ENCODE peak calls at places on chromosomes 13 and 19, in five cellular contexts. One of them, this sample, is unnamed.

GRCh38 chr19:5914946-5915781 is 1.1 kb downstream of the CAPS start:
- DNase-seq in neuronal stem cell: no peak
- DNase-seq in mesenchymal stem cell: no peak
- DNase-seq in IMR-90: no peak
- DNase-seq in mesendoderm: no peak
- DNase-seq in this sample: no peak

GRCh38 chr13:47085346-47085745 is 188.5 kb upstream of the HTR2A start:
- DNase-seq in neuronal stem cell: no peak
- DNase-seq in mesenchymal stem cell: no peak
- DNase-seq in IMR-90: peak; percentile 44
- DNase-seq in mesendoderm: no peak
- DNase-seq in this sample: no peak

GRCh38 chr19:46786236-46787039 is 2.0 kb downstream of the SLC1A5 start:
- DNase-seq in neuronal stem cell: peak; percentile 33
- DNase-seq in mesenchymal stem cell: peak; percentile 95
- DNase-seq in IMR-90: peak; percentile 83
- DNase-seq in mesendoderm: peak; percentile 89
- DNase-seq in this sample: no peak

GRCh38 chr13:71677114-71677513 is 189.9 kb downstream of the DACH1 start:
- DNase-seq in neuronal stem cell: no peak
- DNase-seq in mesenchymal stem cell: no peak
- DNase-seq in IMR-90: no peak
- DNase-seq in mesendoderm: no peak
- DNase-seq in this sample: no peak

GRCh38 chr13:97000295-97000925 is 6.1 kb upstream of the OXGR1 start:
- DNase-seq in neuronal stem cell: no peak
- DNase-seq in mesenchymal stem cell: peak; percentile 15
- DNase-seq in IMR-90: peak; percentile 19
- DNase-seq in mesendoderm: no peak
- DNase-seq in this sample: no peak

GRCh38 chr13:47426126-47426849 is 529.4 kb upstream of the HTR2A start:
- DNase-seq in neuronal stem cell: no peak
- DNase-seq in mesenchymal stem cell: peak; percentile 67
- DNase-seq in IMR-90: peak; percentile 86
- DNase-seq in mesendoderm: no peak
- DNase-seq in this sample: no peak

GRCh38 chr13:110542311-110542796 is 19.2 kb downstream of the RAB20 start:
- DNase-seq in neuronal stem cell: no peak
- DNase-seq in mesenchymal stem cell: no peak
- DNase-seq in IMR-90: no peak
- DNase-seq in mesendoderm: no peak
- DNase-seq in this sample: no peak

GRCh38 chr13:57716295-57716694 is 84.8 kb downstream of the PCDH17 start:
- DNase-seq in neuronal stem cell: no peak
- DNase-seq in mesenchymal stem cell: no peak
- DNase-seq in IMR-90: no peak
- DNase-seq in mesendoderm: peak; percentile 65
- DNase-seq in this sample: peak; percentile 49

GRCh38 chr13:108987488-108987887 is 358.1 kb downstream of the MYO16 start:
- DNase-seq in neuronal stem cell: no peak
- DNase-seq in mesenchymal stem cell: peak; percentile 73
- DNase-seq in IMR-90: peak; percentile 62
- DNase-seq in mesendoderm: no peak
- DNase-seq in this sample: no peak

GRCh38 chr13:21014666-21015170 is 46.7 kb downstream of the LATS2 start:
- DNase-seq in neuronal stem cell: no peak
- DNase-seq in mesenchymal stem cell: peak; percentile 87
- DNase-seq in IMR-90: peak; percentile 91
- DNase-seq in mesendoderm: no peak
- DNase-seq in this sample: no peak

GRCh38 chr13:23541221-23541620 is 29.0 kb upstream of the TNFRSF19 start:
- DNase-seq in neuronal stem cell: no peak
- DNase-seq in mesenchymal stem cell: peak; percentile 30
- DNase-seq in IMR-90: peak; percentile 61
- DNase-seq in mesendoderm: no peak
- DNase-seq in this sample: no peak

GRCh38 chr19:40193587-40193849 is 2.3 kb downstream of the MAP3K10 start:
- DNase-seq in neuronal stem cell: no peak
- DNase-seq in mesenchymal stem cell: no peak
- DNase-seq in IMR-90: peak; percentile 29
- DNase-seq in mesendoderm: no peak
- DNase-seq in this sample: no peak

GRCh38 chr13:91632071-91632470 is 233.7 kb downstream of the GPC5 start:
- DNase-seq in neuronal stem cell: no peak
- DNase-seq in mesenchymal stem cell: no peak
- DNase-seq in IMR-90: peak; percentile 12
- DNase-seq in mesendoderm: no peak
- DNase-seq in this sample: no peak

GRCh38 chr13:76993021-76993420 is 1.1 kb downstream of the CLN5 start:
- DNase-seq in neuronal stem cell: no peak
- DNase-seq in mesenchymal stem cell: peak; percentile 56
- DNase-seq in IMR-90: peak; percentile 28
- DNase-seq in mesendoderm: no peak
- DNase-seq in this sample: no peak

GRCh38 chr13:76992548-76993001 is 694 bp downstream of the CLN5 start:
- DNase-seq in neuronal stem cell: peak; percentile 5
- DNase-seq in mesenchymal stem cell: peak; percentile 75
- DNase-seq in IMR-90: peak; percentile 23
- DNase-seq in mesendoderm: peak; percentile 46
- DNase-seq in this sample: no peak

GRCh38 chr13:76993473-76993872 is 1.6 kb downstream of the CLN5 start:
- DNase-seq in neuronal stem cell: no peak
- DNase-seq in mesenchymal stem cell: no peak
- DNase-seq in IMR-90: no peak
- DNase-seq in mesendoderm: no peak
- DNase-seq in this sample: no peak

GRCh38 chr13:76991796-76992547 is at the start of gene CLN5:
- DNase-seq in neuronal stem cell: peak; percentile 82
- DNase-seq in mesenchymal stem cell: peak; percentile 93
- DNase-seq in IMR-90: peak; percentile 90
- DNase-seq in mesendoderm: peak; percentile 95
- DNase-seq in this sample: peak; percentile 95

DNA sequence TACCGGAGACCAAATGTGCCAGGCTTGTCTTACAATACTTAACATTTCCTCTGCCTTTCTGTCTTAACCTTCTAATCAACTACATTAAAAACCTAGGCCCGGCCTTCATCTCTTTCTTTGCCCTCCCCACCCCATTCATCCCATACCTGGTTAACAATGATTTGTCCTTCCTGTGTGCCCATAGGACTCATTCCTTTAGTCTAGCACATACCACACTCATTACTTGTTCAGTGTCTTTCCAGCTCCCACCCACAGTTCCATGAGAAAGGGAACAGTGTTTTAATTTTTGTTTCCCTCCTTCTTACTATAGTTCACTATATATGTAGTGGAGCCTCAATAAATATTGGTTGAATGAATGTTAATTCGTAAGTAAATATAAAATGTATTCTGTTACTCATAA is 2.4 kb downstream of the CLN5 start:
- DNase-seq in neuronal stem cell: no peak
- DNase-seq in mesenchymal stem cell: no peak
- DNase-seq in IMR-90: no peak
- DNase-seq in mesendoderm: no peak
- DNase-seq in this sample: no peak
- H3K4ac ChIP-seq in neuronal stem cell: no peak overlapping the region
- H3K4ac ChIP-seq in mesenchymal stem cell: no peak overlapping the region
- H3K4ac ChIP-seq in IMR-90: no peak overlapping the region
- H3K4ac ChIP-seq in mesendoderm: no peak overlapping the region
- H3K4ac ChIP-seq in this sample: no peak overlapping the region

DNA sequence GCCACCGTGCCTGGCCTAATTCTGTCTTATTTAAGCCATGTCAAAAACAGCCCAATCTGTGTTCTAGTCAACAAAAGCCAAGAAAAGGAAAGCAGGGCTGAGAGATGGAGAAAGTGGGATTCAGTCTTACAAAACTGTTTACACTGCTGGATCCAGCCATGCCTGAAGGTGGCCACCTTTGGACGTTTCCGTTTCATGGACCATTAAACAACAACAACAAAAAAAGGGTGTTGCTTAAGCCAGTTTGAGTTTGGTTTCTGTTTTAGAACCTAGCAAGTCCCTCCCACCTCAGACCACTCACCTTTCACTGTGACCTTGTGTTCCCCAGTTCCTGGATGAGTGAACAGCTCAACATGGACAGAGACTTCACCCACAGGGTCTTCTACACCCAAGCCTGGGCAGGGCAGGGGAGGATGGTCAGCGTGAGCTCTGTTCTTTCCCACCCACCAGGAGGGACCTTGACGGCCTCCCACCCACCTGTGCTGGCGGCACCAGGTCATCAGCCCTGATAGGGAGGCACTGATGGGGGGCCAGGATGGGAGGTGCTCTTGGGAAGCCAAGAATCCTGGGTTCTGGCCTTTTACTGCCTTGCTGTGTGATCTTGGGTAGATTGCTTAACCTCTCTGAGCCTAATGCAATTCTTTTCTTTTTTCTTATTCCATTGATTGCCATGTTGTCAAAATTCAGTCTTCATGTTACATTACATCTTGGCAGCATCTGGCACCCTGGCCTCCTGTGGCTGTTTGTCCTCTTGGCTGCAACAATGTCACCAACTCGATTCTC is 56.2 kb downstream of the COLGALT1 start:
- DNase-seq in neuronal stem cell: no peak
- DNase-seq in mesenchymal stem cell: no peak
- DNase-seq in IMR-90: no peak
- DNase-seq in mesendoderm: no peak
- DNase-seq in this sample: no peak
- H4K8ac ChIP-seq in neuronal stem cell: no peak overlapping the region
- H4K8ac ChIP-seq in mesenchymal stem cell: no peak overlapping the region
- H4K8ac ChIP-seq in IMR-90: no peak overlapping the region
- H4K8ac ChIP-seq in mesendoderm: no peak overlapping the region
- H4K8ac ChIP-seq in this sample: no peak overlapping the region

DNA sequence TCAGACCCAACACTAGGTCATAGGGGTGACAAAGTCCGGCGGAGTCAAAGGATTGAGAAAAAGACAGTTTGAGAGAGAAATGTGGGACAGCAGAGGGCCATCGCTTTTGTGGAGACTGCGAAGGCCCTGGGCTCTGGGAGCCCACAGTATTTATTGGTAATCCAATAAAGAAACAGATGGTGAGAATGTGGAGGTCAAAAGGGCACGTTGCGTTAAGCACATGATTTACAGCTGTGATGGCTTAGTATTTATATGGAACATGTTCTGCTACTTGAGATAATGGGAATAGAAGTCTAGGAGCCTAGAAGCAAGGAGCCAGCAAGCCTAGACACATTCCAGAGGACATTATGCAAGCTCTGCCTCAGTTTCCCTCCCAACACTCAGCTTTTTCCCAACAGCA is 2521.1 kb downstream of the PCDH9 start:
- DNase-seq in neuronal stem cell: no peak
- DNase-seq in mesenchymal stem cell: peak; percentile 39
- DNase-seq in IMR-90: no peak
- DNase-seq in mesendoderm: peak; percentile 54
- DNase-seq in this sample: no peak
- H3K4ac ChIP-seq in neuronal stem cell: no peak overlapping the region
- H3K4ac ChIP-seq in mesenchymal stem cell: no peak overlapping the region
- H3K4ac ChIP-seq in IMR-90: no peak overlapping the region
- H3K4ac ChIP-seq in mesendoderm: no peak overlapping the region
- H3K4ac ChIP-seq in this sample: no peak overlapping the region

GRCh38 chr13:59537500-59537899 is 626.2 kb downstream of the DIAPH3 start:
- DNase-seq in neuronal stem cell: no peak
- DNase-seq in mesenchymal stem cell: no peak
- DNase-seq in IMR-90: no peak
- DNase-seq in mesendoderm: no peak
- DNase-seq in this sample: no peak

GRCh38 chr13:59534806-59535205 is 628.9 kb downstream of the DIAPH3 start:
- DNase-seq in neuronal stem cell: no peak
- DNase-seq in mesenchymal stem cell: no peak
- DNase-seq in IMR-90: no peak
- DNase-seq in mesendoderm: no peak
- DNase-seq in this sample: no peak

GRCh38 chr13:59542303-59542702 is 621.4 kb downstream of the DIAPH3 start:
- DNase-seq in neuronal stem cell: no peak
- DNase-seq in mesenchymal stem cell: no peak
- DNase-seq in IMR-90: no peak
- DNase-seq in mesendoderm: peak; percentile 59
- DNase-seq in this sample: no peak

GRCh38 chr13:59533561-59534337 is 630.0 kb downstream of the DIAPH3 start:
- DNase-seq in neuronal stem cell: no peak
- DNase-seq in mesenchymal stem cell: peak; percentile 24
- DNase-seq in IMR-90: peak; percentile 34
- DNase-seq in mesendoderm: no peak
- DNase-seq in this sample: no peak

GRCh38 chr13:59538512-59538911 is 625.2 kb downstream of the DIAPH3 start:
- DNase-seq in neuronal stem cell: no peak
- DNase-seq in mesenchymal stem cell: no peak
- DNase-seq in IMR-90: no peak
- DNase-seq in mesendoderm: peak; percentile 37
- DNase-seq in this sample: no peak
- H4K8ac ChIP-seq in neuronal stem cell: no peak overlapping the region
- H4K8ac ChIP-seq in mesenchymal stem cell: no peak overlapping the region
- H4K8ac ChIP-seq in IMR-90: no peak overlapping the region
- H4K8ac ChIP-seq in mesendoderm: no peak overlapping the region
- H4K8ac ChIP-seq in this sample: no peak overlapping the region

GRCh38 chr19:3513198-3514140 is 7.4 kb downstream of the FZR1 start:
- DNase-seq in neuronal stem cell: no peak
- DNase-seq in mesenchymal stem cell: no peak
- DNase-seq in IMR-90: peak; percentile 25
- DNase-seq in mesendoderm: no peak
- DNase-seq in this sample: no peak

GRCh38 chr19:3515891-3516422 is 9.8 kb downstream of the FZR1 start:
- DNase-seq in neuronal stem cell: no peak
- DNase-seq in mesenchymal stem cell: no peak
- DNase-seq in IMR-90: peak; percentile 50
- DNase-seq in mesendoderm: no peak
- DNase-seq in this sample: no peak

GRCh38 chr19:3516675-3517207 is 10.6 kb downstream of the FZR1 start:
- DNase-seq in neuronal stem cell: no peak
- DNase-seq in mesenchymal stem cell: no peak
- DNase-seq in IMR-90: no peak
- DNase-seq in mesendoderm: no peak
- DNase-seq in this sample: no peak

GRCh38 chr19:3512562-3512961 is 6.5 kb downstream of the FZR1 start:
- DNase-seq in neuronal stem cell: no peak
- DNase-seq in mesenchymal stem cell: no peak
- DNase-seq in IMR-90: no peak
- DNase-seq in mesendoderm: no peak
- DNase-seq in this sample: no peak

GRCh38 chr19:3514930-3515329 is 8.8 kb downstream of the FZR1 start:
- DNase-seq in neuronal stem cell: no peak
- DNase-seq in mesenchymal stem cell: no peak
- DNase-seq in IMR-90: peak; percentile 56
- DNase-seq in mesendoderm: no peak
- DNase-seq in this sample: no peak
- H3K4ac ChIP-seq in neuronal stem cell: no peak overlapping the region
- H3K4ac ChIP-seq in mesenchymal stem cell: no peak overlapping the region
- H3K4ac ChIP-seq in IMR-90: no peak overlapping the region
- H3K4ac ChIP-seq in mesendoderm: no peak overlapping the region
- H3K4ac ChIP-seq in this sample: no peak overlapping the region

GRCh38 chr19:44212250-44212864 is at the start of gene ZNF227:
- DNase-seq in neuronal stem cell: peak; percentile 88
- DNase-seq in mesenchymal stem cell: peak; percentile 97
- DNase-seq in IMR-90: peak; percentile 97
- DNase-seq in mesendoderm: peak; percentile 99
- DNase-seq in this sample: peak; percentile 94
- H4K8ac ChIP-seq in neuronal stem cell: peak within 1 kb of the TSS; percentile 82
- H4K8ac ChIP-seq in mesenchymal stem cell: peak within 1 kb of the TSS; percentile 95
- H4K8ac ChIP-seq in IMR-90: peak within 1 kb of the TSS; percentile 54
- H4K8ac ChIP-seq in mesendoderm: no peak within 1 kb of the TSS
- H4K8ac ChIP-seq in this sample: no peak within 1 kb of the TSS

This sample was measured in H9.